ENCODE peak calls at places on chromosomes 2 and 18, in four cellular contexts. Q is ELR, D is HT1080, F is LoVo. X is an unnamed sample.

GRCh38 chr2:131431336-131431735 is 44.6 kb upstream of the TUBA3D start:
- DNase-seq in Q (peak), D (peak), F (no peak), X (no peak)

GRCh38 chr2:18299423-18300212 is 260.8 kb downstream of the RDH14 start:
- DNase-seq in Q (peak), D (peak), F (peak), X (peak)

GRCh38 chr2:42850016-42850805 is 57.8 kb upstream of the HAAO start:
- DNase-seq in Q (no peak), D (no peak), F (no peak), X (no peak)

GRCh38 chr2:29281585-29281984 is 166.4 kb downstream of the CLIP4 start:
- DNase-seq in Q (peak), D (peak), F (peak), X (no peak)

GRCh38 chr2:219563271-219563928 is 7.9 kb downstream of the OBSL1 start:
- DNase-seq in Q (no peak), D (no peak), F (no peak), X (no peak)

GRCh38 chr2:217289153-217289908 is 429.5 kb upstream of the TNP1 start:
- DNase-seq in Q (no peak), D (no peak), F (no peak), X (no peak)

GRCh38 chr2:219575566-219576504 is 3.7 kb downstream of the INHA start:
- DNase-seq in Q (no peak), D (no peak), F (no peak), X (no peak)

GRCh38 chr2:11275910-11276309 is 68.5 kb downstream of the ROCK2 start:
- DNase-seq in Q (no peak), D (no peak), F (no peak), X (no peak)

GRCh38 chr2:6993230-6993640 is 76.0 kb downstream of the RNF144A start:
- DNase-seq in Q (no peak), D (no peak), F (no peak), X (no peak)

GRCh38 chr18:54043484-54044256 is 180.8 kb downstream of the MBD2 start:
- DNase-seq in Q (no peak), D (no peak), F (no peak), X (no peak)

GRCh38 chr2:30339071-30339470 is 107.7 kb downstream of the LBH start:
- DNase-seq in Q (no peak), D (no peak), F (no peak), X (no peak)

GRCh38 chr18:9321017-9321452 is 13.5 kb upstream of the TWSG1 start:
- DNase-seq in Q (peak), D (peak), F (no peak), X (no peak)

X was measured in T47D.